ENCODE peak calls at places on chromosomes 2 and 18, in four cellular contexts. One of them, this sample, is unnamed. For H3K27me3, the result is how much of the 10 kb centered on the place peaks cover.

GRCh38 chr2:57330447-57330846 is 716.2 kb upstream of the VRK2 start:
- DNase-seq in prostate gland: no peak
- DNase-seq in SK-N-SH: no peak
- DNase-seq in upper lobe of left lung: no peak
- DNase-seq in this sample: no peak

GRCh38 chr2:238242731-238243495 is 3.1 kb upstream of the HES6 start:
- DNase-seq in prostate gland: no peak
- DNase-seq in SK-N-SH: peak
- DNase-seq in upper lobe of left lung: no peak
- DNase-seq in this sample: peak

GRCh38 chr2:153588408-153588807 is 109.8 kb upstream of the RPRM start:
- DNase-seq in prostate gland: no peak
- DNase-seq in SK-N-SH: no peak
- DNase-seq in upper lobe of left lung: no peak
- DNase-seq in this sample: no peak

GRCh38 chr18:65592419-65592818 is 158.4 kb upstream of the CDH7 start:
- DNase-seq in prostate gland: no peak
- DNase-seq in SK-N-SH: no peak
- DNase-seq in upper lobe of left lung: no peak
- DNase-seq in this sample: no peak

GRCh38 chr2:44291281-44292248 is 16.3 kb downstream of the SLC3A1 start:
- DNase-seq in prostate gland: peak
- DNase-seq in SK-N-SH: peak
- DNase-seq in upper lobe of left lung: peak
- DNase-seq in this sample: peak

GRCh38 chr18:57352761-57353136 is 392 bp downstream of the ST8SIA3 start:
- DNase-seq in prostate gland: no peak
- DNase-seq in SK-N-SH: peak
- DNase-seq in upper lobe of left lung: no peak
- DNase-seq in this sample: no peak

GRCh38 chr2:36193680-36194079 is 161.9 kb upstream of the CRIM1 start:
- DNase-seq in prostate gland: no peak
- DNase-seq in SK-N-SH: no peak
- DNase-seq in upper lobe of left lung: no peak
- DNase-seq in this sample: no peak

GRCh38 chr2:159738509-159739390 is 26.4 kb downstream of the MARCHF7 start:
- DNase-seq in prostate gland: no peak
- DNase-seq in SK-N-SH: no peak
- DNase-seq in upper lobe of left lung: no peak
- DNase-seq in this sample: no peak

GRCh38 chr2:158773121-158773520 is 22.0 kb upstream of the DAPL1 start:
- DNase-seq in prostate gland: no peak
- DNase-seq in SK-N-SH: no peak
- DNase-seq in upper lobe of left lung: no peak
- DNase-seq in this sample: no peak

GRCh38 chr2:145158051-145158586 is 638.2 kb upstream of the ZEB2 start:
- DNase-seq in prostate gland: peak
- DNase-seq in SK-N-SH: no peak
- DNase-seq in upper lobe of left lung: peak
- DNase-seq in this sample: peak

GRCh38 chr2:227824711-227825110 is 11.1 kb downstream of the CCL20 start:
- DNase-seq in prostate gland: no peak
- DNase-seq in SK-N-SH: no peak
- DNase-seq in upper lobe of left lung: no peak
- DNase-seq in this sample: no peak

GRCh38 chr18:42976869-42977268 is 138.6 kb downstream of the RIT2 start:
- DNase-seq in prostate gland: no peak
- DNase-seq in SK-N-SH: no peak
- DNase-seq in upper lobe of left lung: no peak
- DNase-seq in this sample: no peak

GRCh38 chr2:85990084-85990483 is 101.3 kb upstream of the ST3GAL5 start:
- DNase-seq in prostate gland: peak
- DNase-seq in SK-N-SH: no peak
- DNase-seq in upper lobe of left lung: no peak
- DNase-seq in this sample: no peak

GRCh38 chr18:58473071-58473470 is 155.8 kb downstream of the ALPK2 start:
- DNase-seq in prostate gland: no peak
- DNase-seq in SK-N-SH: no peak
- DNase-seq in upper lobe of left lung: no peak
- DNase-seq in this sample: no peak

GRCh38 chr2:46800218-46800617 is 115.4 kb downstream of the MCFD2 start:
- DNase-seq in prostate gland: no peak
- DNase-seq in SK-N-SH: no peak
- DNase-seq in upper lobe of left lung: no peak
- DNase-seq in this sample: no peak

DNA sequence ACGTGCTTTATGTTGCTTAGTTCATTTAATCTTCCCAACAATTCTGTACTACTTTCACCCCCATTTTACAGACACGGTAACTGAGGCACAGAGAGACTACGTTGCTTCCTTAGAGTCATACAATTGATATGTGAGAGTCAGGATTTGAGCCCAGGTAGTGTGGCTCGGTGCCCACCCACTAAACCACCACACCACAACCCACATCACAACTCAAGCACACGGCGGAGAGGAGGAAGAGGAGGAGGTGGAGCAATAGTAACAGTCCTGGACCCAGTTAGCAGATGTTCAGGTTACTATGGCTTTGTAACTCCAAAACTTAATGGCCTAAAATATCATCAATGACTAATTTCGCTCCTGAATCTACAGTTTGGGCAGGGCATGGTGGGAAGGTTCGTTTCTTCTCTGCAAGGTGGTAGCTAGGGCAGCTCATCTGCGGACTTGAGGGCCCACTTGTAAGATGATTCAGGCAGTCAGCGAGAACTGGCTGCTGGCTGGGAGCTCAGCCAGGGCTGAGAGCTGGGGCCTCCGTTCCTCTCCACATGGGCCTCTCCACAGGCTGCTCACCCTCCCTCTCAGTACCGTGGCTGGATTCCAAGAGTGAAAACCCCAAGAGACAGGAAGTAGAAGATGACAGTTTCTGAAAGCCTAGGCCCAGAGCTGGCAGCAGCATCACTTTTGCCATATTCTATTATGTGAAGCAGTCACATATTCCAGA is 167.1 kb downstream of the ZFP36L2 start:
- DNase-seq in prostate gland: peak
- DNase-seq in SK-N-SH: peak
- DNase-seq in upper lobe of left lung: peak
- DNase-seq in this sample: peak
- TF ChIP-seq POLR2AphosphoS5 in prostate gland: peak
- TF ChIP-seq POLR2AphosphoS5 in SK-N-SH: peak
- TF ChIP-seq POLR2AphosphoS5 in upper lobe of left lung: no peak
- TF ChIP-seq POLR2AphosphoS5 in this sample: no peak

GRCh38 chr2:241813080-241813805 is 4.2 kb downstream of the NEU4 start:
- DNase-seq in prostate gland: no peak
- DNase-seq in SK-N-SH: peak
- DNase-seq in upper lobe of left lung: no peak
- DNase-seq in this sample: peak
- H3K27me3 ChIP-seq in prostate gland: under half
- H3K27me3 ChIP-seq in SK-N-SH: under half
- H3K27me3 ChIP-seq in upper lobe of left lung: under half
- H3K27me3 ChIP-seq in this sample: under half

GRCh38 chr2:174779361-174779928 is 15.2 kb upstream of the CHRNA1 start:
- DNase-seq in prostate gland: no peak
- DNase-seq in SK-N-SH: peak
- DNase-seq in upper lobe of left lung: no peak
- DNase-seq in this sample: no peak

GRCh38 chr2:174780191-174780590 is 15.9 kb upstream of the CHRNA1 start:
- DNase-seq in prostate gland: no peak
- DNase-seq in SK-N-SH: no peak
- DNase-seq in upper lobe of left lung: no peak
- DNase-seq in this sample: no peak

GRCh38 chr2:174777334-174777733 is 13.1 kb upstream of the CHRNA1 start:
- DNase-seq in prostate gland: no peak
- DNase-seq in SK-N-SH: no peak
- DNase-seq in upper lobe of left lung: no peak
- DNase-seq in this sample: no peak

GRCh38 chr2:174776686-174777085 is 12.4 kb upstream of the CHRNA1 start:
- DNase-seq in prostate gland: no peak
- DNase-seq in SK-N-SH: no peak
- DNase-seq in upper lobe of left lung: no peak
- DNase-seq in this sample: no peak

GRCh38 chr2:174778479-174778962 is 14.2 kb upstream of the CHRNA1 start:
- DNase-seq in prostate gland: no peak
- DNase-seq in SK-N-SH: no peak
- DNase-seq in upper lobe of left lung: peak
- DNase-seq in this sample: peak
- TF ChIP-seq POLR2AphosphoS5 in prostate gland: no peak
- TF ChIP-seq POLR2AphosphoS5 in SK-N-SH: no peak
- TF ChIP-seq POLR2AphosphoS5 in upper lobe of left lung: peak
- TF ChIP-seq POLR2AphosphoS5 in this sample: no peak

DNA sequence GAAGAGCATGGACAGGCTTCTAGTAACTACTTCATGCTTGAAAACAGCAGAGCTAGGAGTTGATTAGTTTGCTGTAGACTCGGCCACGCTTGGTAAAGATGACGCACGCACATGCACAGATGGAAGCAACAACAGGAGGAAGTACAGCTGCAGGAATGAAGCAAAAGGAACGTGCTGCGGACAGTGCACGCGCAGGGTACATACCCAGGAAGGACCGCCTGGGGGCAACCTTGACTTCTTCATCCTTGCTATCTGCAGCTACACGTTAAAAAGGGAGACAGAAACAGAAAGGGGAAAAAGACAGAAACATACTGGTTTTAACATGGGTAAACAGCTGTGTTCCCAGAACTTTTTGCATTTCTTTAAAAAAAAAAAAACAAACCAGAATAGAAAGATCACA is 17.7 kb downstream of the SLC66A2 start:
- DNase-seq in prostate gland: no peak
- DNase-seq in SK-N-SH: no peak
- DNase-seq in upper lobe of left lung: peak
- DNase-seq in this sample: peak
- H3K27me3 ChIP-seq in prostate gland: under half
- H3K27me3 ChIP-seq in SK-N-SH: under half
- H3K27me3 ChIP-seq in upper lobe of left lung: under half
- H3K27me3 ChIP-seq in this sample: under half

DNA sequence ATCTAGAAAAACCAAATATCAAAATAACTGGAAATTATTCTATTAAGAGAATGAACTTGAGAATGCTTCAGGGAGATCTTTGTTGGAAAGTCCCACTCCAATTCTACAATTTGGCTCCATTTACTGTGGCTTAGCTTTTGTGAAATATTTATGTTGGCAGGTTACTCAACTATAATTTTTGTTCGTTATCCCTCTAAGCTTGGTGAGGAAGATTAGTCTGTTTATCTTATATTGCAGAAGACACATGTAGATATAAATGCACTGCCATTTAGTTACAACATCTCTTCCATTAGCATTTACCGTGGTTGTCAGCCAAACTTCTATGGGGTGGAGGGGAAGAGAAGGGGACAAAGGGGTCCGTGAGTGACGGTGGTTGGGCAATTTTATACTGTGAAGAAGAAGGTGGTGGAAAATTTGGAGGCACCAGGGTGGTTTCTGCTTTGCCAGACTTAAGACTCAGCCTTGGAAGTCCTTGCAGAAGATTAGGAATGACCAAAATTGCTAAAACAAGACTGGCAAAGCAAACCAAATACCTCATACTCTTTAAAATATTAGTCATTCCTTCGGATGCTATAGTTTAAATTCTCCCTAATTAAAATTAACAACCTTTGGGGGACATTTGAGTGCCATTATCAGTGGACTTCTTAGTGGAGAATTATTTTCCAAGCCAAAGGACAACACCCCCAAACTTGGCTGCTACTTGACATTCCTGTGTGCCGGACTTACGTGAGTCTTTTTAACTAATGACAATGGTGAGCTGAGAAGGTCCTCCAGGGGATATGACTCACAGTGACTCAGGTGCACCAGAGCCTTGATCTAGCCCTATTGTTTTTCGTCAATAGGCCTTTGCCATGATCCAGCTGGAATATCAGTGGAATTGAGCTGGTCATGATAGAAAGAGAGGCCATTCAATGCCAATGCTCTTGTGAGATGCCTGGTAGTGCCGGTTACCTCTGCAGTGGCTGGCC is 117.8 kb upstream of the CXCR4 start:
- DNase-seq in prostate gland: no peak
- DNase-seq in SK-N-SH: no peak
- DNase-seq in upper lobe of left lung: no peak
- DNase-seq in this sample: no peak
- TF ChIP-seq POLR2AphosphoS5 in prostate gland: no peak
- TF ChIP-seq POLR2AphosphoS5 in SK-N-SH: no peak
- TF ChIP-seq POLR2AphosphoS5 in upper lobe of left lung: no peak
- TF ChIP-seq POLR2AphosphoS5 in this sample: no peak

DNA sequence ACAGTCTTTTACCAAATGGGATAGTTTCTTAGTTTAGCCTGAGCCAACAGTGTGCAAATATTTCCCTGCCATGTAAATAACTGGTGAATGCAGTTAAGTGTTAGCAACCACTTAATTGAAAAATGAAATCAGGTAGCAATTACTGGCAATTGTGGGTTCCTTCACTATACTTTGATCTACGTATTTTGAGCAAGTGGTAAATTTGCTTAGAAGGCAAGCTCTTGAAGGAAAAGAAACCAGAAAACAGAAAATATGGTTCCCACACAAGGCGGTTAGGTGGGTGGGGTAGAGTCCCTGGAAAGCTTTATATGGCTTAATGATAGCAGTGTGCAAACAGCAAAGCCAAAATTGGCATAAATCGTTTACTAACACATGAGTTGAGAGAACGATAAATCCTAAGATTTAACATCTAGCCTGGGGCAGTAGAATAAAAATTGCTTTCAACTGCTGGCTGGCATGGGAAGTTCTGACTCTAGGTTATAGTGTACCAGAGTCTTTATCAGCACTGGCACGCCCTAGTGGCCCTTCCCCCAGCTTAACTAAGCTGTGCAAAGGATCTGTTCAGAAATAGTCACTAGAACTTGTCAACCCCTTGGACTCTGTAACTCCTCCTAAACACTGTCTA is 17.0 kb downstream of the SLC9A2 start:
- DNase-seq in prostate gland: no peak
- DNase-seq in SK-N-SH: no peak
- DNase-seq in upper lobe of left lung: no peak
- DNase-seq in this sample: peak
- H3K27me3 ChIP-seq in prostate gland: under half
- H3K27me3 ChIP-seq in SK-N-SH: under half
- H3K27me3 ChIP-seq in upper lobe of left lung: under half
- H3K27me3 ChIP-seq in this sample: under half

DNA sequence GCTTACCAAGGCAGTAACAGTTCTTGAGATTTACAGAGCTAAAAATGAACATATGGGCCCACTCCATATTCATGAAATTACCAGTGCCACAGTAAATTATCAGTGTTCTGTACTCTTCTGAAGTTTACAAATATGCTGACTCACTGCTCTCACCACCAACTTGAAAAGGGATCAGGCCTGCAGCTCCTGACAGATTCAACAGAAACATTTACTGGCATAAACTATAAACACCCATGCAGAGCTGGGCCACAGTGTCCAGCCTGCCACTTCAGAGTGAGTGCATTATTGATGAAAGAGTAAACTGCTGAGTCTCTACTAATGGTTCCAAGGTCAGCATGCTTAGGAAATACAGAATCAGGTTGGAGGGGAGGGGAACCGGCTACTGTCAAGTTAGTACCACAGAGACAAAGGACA is 83.1 kb downstream of the FARSB start:
- DNase-seq in prostate gland: peak
- DNase-seq in SK-N-SH: no peak
- DNase-seq in upper lobe of left lung: peak
- DNase-seq in this sample: no peak
- TF ChIP-seq POLR2AphosphoS5 in prostate gland: no peak
- TF ChIP-seq POLR2AphosphoS5 in SK-N-SH: no peak
- TF ChIP-seq POLR2AphosphoS5 in upper lobe of left lung: no peak
- TF ChIP-seq POLR2AphosphoS5 in this sample: no peak